ENCODE peak calls at places on chromosome 15, in ten cellular contexts. One of them, this sample, is unnamed.

GRCh38 chr15:31277335-31278055 is 49.1 kb upstream of the KLF13 start:
- DNase-seq in HAP-1: no peak
- DNase-seq in stimulated activated CD4-positive, alpha-beta T cell treated with anti-CD3 and anti-CD28 coated beads, Interleukin-12 subunit alpha, Interleukin-12 subunit beta, amount 100 ng/mL, for 48 hours: no peak
- DNase-seq in cardiac fibroblast: no peak
- DNase-seq in transverse colon: no peak
- DNase-seq in AG08396: no peak
- DNase-seq in NCI-H2029: no peak
- DNase-seq in pancreas: no peak
- DNase-seq in heart left ventricle: no peak
- DNase-seq in NCI-H1092 treated with DMSO at 0.1 percent for 48 hours: no peak
- DNase-seq in this sample: no peak

GRCh38 chr15:92811514-92811913 is 88.6 kb upstream of the CHD2 start:
- DNase-seq in HAP-1: no peak
- DNase-seq in stimulated activated CD4-positive, alpha-beta T cell treated with anti-CD3 and anti-CD28 coated beads, Interleukin-12 subunit alpha, Interleukin-12 subunit beta, amount 100 ng/mL, for 48 hours: no peak
- DNase-seq in cardiac fibroblast: no peak
- DNase-seq in transverse colon: peak
- DNase-seq in AG08396: no peak
- DNase-seq in NCI-H2029: peak
- DNase-seq in pancreas: peak
- DNase-seq in heart left ventricle: no peak
- DNase-seq in NCI-H1092 treated with DMSO at 0.1 percent for 48 hours: peak
- DNase-seq in this sample: no peak

GRCh38 chr15:42137461-42138261 is 18.8 kb downstream of the PLA2G4F start:
- DNase-seq in HAP-1: peak
- DNase-seq in stimulated activated CD4-positive, alpha-beta T cell treated with anti-CD3 and anti-CD28 coated beads, Interleukin-12 subunit alpha, Interleukin-12 subunit beta, amount 100 ng/mL, for 48 hours: peak
- DNase-seq in cardiac fibroblast: peak
- DNase-seq in transverse colon: no peak
- DNase-seq in AG08396: peak
- DNase-seq in NCI-H2029: peak
- DNase-seq in pancreas: no peak
- DNase-seq in heart left ventricle: no peak
- DNase-seq in NCI-H1092 treated with DMSO at 0.1 percent for 48 hours: peak
- DNase-seq in this sample: no peak

GRCh38 chr15:38895326-38896282 is 331.0 kb upstream of the RASGRP1 start:
- DNase-seq in HAP-1: no peak
- DNase-seq in stimulated activated CD4-positive, alpha-beta T cell treated with anti-CD3 and anti-CD28 coated beads, Interleukin-12 subunit alpha, Interleukin-12 subunit beta, amount 100 ng/mL, for 48 hours: no peak
- DNase-seq in cardiac fibroblast: peak
- DNase-seq in transverse colon: no peak
- DNase-seq in AG08396: peak
- DNase-seq in NCI-H2029: no peak
- DNase-seq in pancreas: no peak
- DNase-seq in heart left ventricle: no peak
- DNase-seq in NCI-H1092 treated with DMSO at 0.1 percent for 48 hours: no peak
- DNase-seq in this sample: peak

GRCh38 chr15:30905821-30906220 is 2.1 kb downstream of the FAN1 start:
- DNase-seq in HAP-1: no peak
- DNase-seq in stimulated activated CD4-positive, alpha-beta T cell treated with anti-CD3 and anti-CD28 coated beads, Interleukin-12 subunit alpha, Interleukin-12 subunit beta, amount 100 ng/mL, for 48 hours: no peak
- DNase-seq in cardiac fibroblast: no peak
- DNase-seq in transverse colon: peak
- DNase-seq in AG08396: no peak
- DNase-seq in NCI-H2029: no peak
- DNase-seq in pancreas: no peak
- DNase-seq in heart left ventricle: no peak
- DNase-seq in NCI-H1092 treated with DMSO at 0.1 percent for 48 hours: no peak
- DNase-seq in this sample: no peak

GRCh38 chr15:67063689-67064606 is 1.5 kb upstream of the SMAD3 start:
- DNase-seq in HAP-1: peak
- DNase-seq in stimulated activated CD4-positive, alpha-beta T cell treated with anti-CD3 and anti-CD28 coated beads, Interleukin-12 subunit alpha, Interleukin-12 subunit beta, amount 100 ng/mL, for 48 hours: no peak
- DNase-seq in cardiac fibroblast: peak
- DNase-seq in transverse colon: peak
- DNase-seq in AG08396: no peak
- DNase-seq in NCI-H2029: peak
- DNase-seq in pancreas: peak
- DNase-seq in heart left ventricle: peak
- DNase-seq in NCI-H1092 treated with DMSO at 0.1 percent for 48 hours: no peak
- DNase-seq in this sample: no peak

GRCh38 chr15:29815705-29816042 is 6.6 kb downstream of the TJP1 start:
- DNase-seq in HAP-1: no peak
- DNase-seq in stimulated activated CD4-positive, alpha-beta T cell treated with anti-CD3 and anti-CD28 coated beads, Interleukin-12 subunit alpha, Interleukin-12 subunit beta, amount 100 ng/mL, for 48 hours: no peak
- DNase-seq in cardiac fibroblast: no peak
- DNase-seq in transverse colon: no peak
- DNase-seq in AG08396: no peak
- DNase-seq in NCI-H2029: no peak
- DNase-seq in pancreas: no peak
- DNase-seq in heart left ventricle: no peak
- DNase-seq in NCI-H1092 treated with DMSO at 0.1 percent for 48 hours: no peak
- DNase-seq in this sample: no peak

GRCh38 chr15:56759450-56759845 is 26.1 kb upstream of the ZNF280D start:
- DNase-seq in HAP-1: no peak
- DNase-seq in stimulated activated CD4-positive, alpha-beta T cell treated with anti-CD3 and anti-CD28 coated beads, Interleukin-12 subunit alpha, Interleukin-12 subunit beta, amount 100 ng/mL, for 48 hours: no peak
- DNase-seq in cardiac fibroblast: peak
- DNase-seq in transverse colon: peak
- DNase-seq in AG08396: peak
- DNase-seq in NCI-H2029: no peak
- DNase-seq in pancreas: no peak
- DNase-seq in heart left ventricle: peak
- DNase-seq in NCI-H1092 treated with DMSO at 0.1 percent for 48 hours: no peak
- DNase-seq in this sample: peak

GRCh38 chr15:43253431-43254403 is 13.0 kb downstream of the TGM5 start:
- DNase-seq in HAP-1: no peak
- DNase-seq in stimulated activated CD4-positive, alpha-beta T cell treated with anti-CD3 and anti-CD28 coated beads, Interleukin-12 subunit alpha, Interleukin-12 subunit beta, amount 100 ng/mL, for 48 hours: no peak
- DNase-seq in cardiac fibroblast: peak
- DNase-seq in transverse colon: peak
- DNase-seq in AG08396: no peak
- DNase-seq in NCI-H2029: no peak
- DNase-seq in pancreas: peak
- DNase-seq in heart left ventricle: no peak
- DNase-seq in NCI-H1092 treated with DMSO at 0.1 percent for 48 hours: no peak
- DNase-seq in this sample: no peak

GRCh38 chr15:51377038-51377761 is 35.7 kb downstream of the GLDN start:
- DNase-seq in HAP-1: no peak
- DNase-seq in stimulated activated CD4-positive, alpha-beta T cell treated with anti-CD3 and anti-CD28 coated beads, Interleukin-12 subunit alpha, Interleukin-12 subunit beta, amount 100 ng/mL, for 48 hours: no peak
- DNase-seq in cardiac fibroblast: peak
- DNase-seq in transverse colon: no peak
- DNase-seq in AG08396: peak
- DNase-seq in NCI-H2029: no peak
- DNase-seq in pancreas: no peak
- DNase-seq in heart left ventricle: no peak
- DNase-seq in NCI-H1092 treated with DMSO at 0.1 percent for 48 hours: no peak
- DNase-seq in this sample: peak

GRCh38 chr15:81303241-81304225 is 20.4 kb downstream of the STARD5 start:
- DNase-seq in HAP-1: no peak
- DNase-seq in stimulated activated CD4-positive, alpha-beta T cell treated with anti-CD3 and anti-CD28 coated beads, Interleukin-12 subunit alpha, Interleukin-12 subunit beta, amount 100 ng/mL, for 48 hours: no peak
- DNase-seq in cardiac fibroblast: no peak
- DNase-seq in transverse colon: no peak
- DNase-seq in AG08396: no peak
- DNase-seq in NCI-H2029: no peak
- DNase-seq in pancreas: no peak
- DNase-seq in heart left ventricle: no peak
- DNase-seq in NCI-H1092 treated with DMSO at 0.1 percent for 48 hours: no peak
- DNase-seq in this sample: no peak

GRCh38 chr15:78308422-78309021 is 9.1 kb upstream of the SKIC8 start:
- DNase-seq in HAP-1: peak
- DNase-seq in stimulated activated CD4-positive, alpha-beta T cell treated with anti-CD3 and anti-CD28 coated beads, Interleukin-12 subunit alpha, Interleukin-12 subunit beta, amount 100 ng/mL, for 48 hours: peak
- DNase-seq in cardiac fibroblast: peak
- DNase-seq in transverse colon: peak
- DNase-seq in AG08396: peak
- DNase-seq in NCI-H2029: peak
- DNase-seq in pancreas: peak
- DNase-seq in heart left ventricle: peak
- DNase-seq in NCI-H1092 treated with DMSO at 0.1 percent for 48 hours: peak
- DNase-seq in this sample: peak